ENCODE peak calls at places on chromosomes 4 and X, in seven cellular contexts. Y is BE2C, D is GM13977, C is neural progenitor cell, Z is AG09309, X is heart left ventricle, P is endothelial cell. O is an unnamed sample.

GRCh38 chr4:121072080-121072835 is at the start of gene NDNF:
- DNase-seq in Z (no peak), X (peak), D (peak), C (peak), Y (peak), P (peak), O (no peak)

GRCh38 chr4:148443550-148444295 is 1.5 kb upstream of the NR3C2 start:
- DNase-seq in Y (peak), X (peak), D (peak), P (peak), Z (no peak), C (peak), O (no peak)

GRCh38 chrX:46687619-46688018 is 71.3 kb downstream of the SLC9A7 start:
- DNase-seq in C (no peak), Z (no peak), Y (no peak), X (no peak), D (no peak), P (no peak), O (no peak)

GRCh38 chr4:61540944-61541343 is 340.8 kb downstream of the ADGRL3 start:
- DNase-seq in D (no peak), X (no peak), P (no peak), C (no peak), Y (no peak), Z (no peak), O (no peak)

GRCh38 chr4:108303488-108304177 is 134.9 kb upstream of the LEF1 start:
- DNase-seq in Z (no peak), Y (no peak), D (no peak), C (no peak), P (no peak), X (no peak), O (no peak)

GRCh38 chr4:130092187-130093015 is 996.4 kb downstream of the C4orf33 start:
- DNase-seq in D (no peak), Y (no peak), P (no peak), X (no peak), C (no peak), Z (no peak), O (no peak)

GRCh38 chrX:63934791-63935190 is 149.8 kb upstream of the ARHGEF9 start:
- DNase-seq in P (no peak), C (peak), Z (no peak), X (no peak), D (no peak), Y (no peak), O (no peak)

GRCh38 chr4:7298601-7299000 is 106.3 kb downstream of the SORCS2 start:
- DNase-seq in P (no peak), Z (no peak), Y (no peak), C (no peak), X (no peak), D (no peak), O (no peak)

GRCh38 chr4:185721949-185722316 is 90.1 kb downstream of the SORBS2 start:
- DNase-seq in P (no peak), D (no peak), C (no peak), Y (no peak), Z (no peak), X (no peak), O (no peak)

GRCh38 chr4:25013756-25014737 is 16.7 kb downstream of the LGI2 start:
- DNase-seq in P (no peak), Z (no peak), Y (no peak), X (no peak), D (no peak), C (no peak), O (no peak)

GRCh38 chrX:120653000-120653399 is 23.1 kb upstream of the C1GALT1C1 start:
- DNase-seq in Z (no peak), X (no peak), C (no peak), Y (peak), P (no peak), D (no peak), O (no peak)

GRCh38 chr4:104344342-104344980 is 150.2 kb downstream of the CXXC4 start:
- DNase-seq in C (no peak), Y (no peak), Z (no peak), X (no peak), D (no peak), P (no peak), O (no peak)

GRCh38 chr4:183014361-183015084 is 84.5 kb upstream of the WWC2 start:
- DNase-seq in C (no peak), Y (no peak), X (no peak), D (no peak), P (no peak), Z (no peak), O (no peak)

GRCh38 chr4:7656244-7656800 is 221.6 kb upstream of the PSAPL1 start:
- DNase-seq in P (no peak), Z (no peak), X (no peak), C (no peak), Y (no peak), D (no peak), O (no peak)

GRCh38 chrX:109384569-109385174 is 97.2 kb downstream of the GUCY2F start:
- DNase-seq in Z (no peak), Y (peak), C (peak), D (no peak), X (peak), P (peak), O (no peak)

GRCh38 chr4:184953421-184953820 is 64.9 kb upstream of the HELT start:
- DNase-seq in P (no peak), X (no peak), Y (no peak), Z (no peak), D (no peak), C (no peak), O (no peak)

GRCh38 chr4:52996261-52997131 is 134.4 kb downstream of the RASL11B start:
- DNase-seq in X (no peak), Z (no peak), C (no peak), D (no peak), Y (peak), P (no peak), O (no peak)

GRCh38 chrX:133983243-133983973 is 2.0 kb downstream of the GPC3 start:
- DNase-seq in X (no peak), Z (no peak), Y (no peak), P (no peak), C (no peak), D (no peak), O (no peak)

GRCh38 chr4:60923075-60923474 is 277.1 kb upstream of the ADGRL3 start:
- DNase-seq in X (no peak), Z (no peak), Y (no peak), P (no peak), C (no peak), D (no peak), O (no peak)

GRCh38 chr4:24630937-24631336 is 46.6 kb upstream of the DHX15 start:
- DNase-seq in C (no peak), P (no peak), X (no peak), D (no peak), Y (no peak), Z (no peak), O (no peak)

GRCh38 chrX:130435937-130436336 is 34.1 kb downstream of the RBMX2 start:
- DNase-seq in P (no peak), C (no peak), Y (no peak), X (no peak), Z (no peak), D (no peak), O (no peak)

GRCh38 chr4:118898684-118899138 is 10.1 kb downstream of the SYNPO2 start:
- DNase-seq in X (peak), C (no peak), D (no peak), Z (no peak), Y (no peak), P (no peak), O (no peak)

GRCh38 chr4:139633661-139634060 is 32.0 kb upstream of the MGST2 start:
- DNase-seq in P (peak), D (no peak), Y (peak), Z (no peak), C (peak), X (peak), O (no peak)

GRCh38 chr4:158769175-158769831 is 477 bp downstream of the FNIP2 start:
- DNase-seq in Z (no peak), D (no peak), Y (peak), C (no peak), X (peak), P (peak), O (no peak)

GRCh38 chrX:40108959-40109287 is 11.2 kb upstream of the BCOR start:
- DNase-seq in D (peak), P (peak), C (peak), Y (peak), X (peak), Z (no peak), O (no peak)

GRCh38 chrX:4435905-4436304 is 722.5 kb upstream of the PRKX start:
- DNase-seq in P (no peak), Y (no peak), C (peak), D (no peak), Z (no peak), X (no peak), O (no peak)

GRCh38 chrX:49058794-49059193 is at the start of gene CCDC120:
- DNase-seq in P (no peak), D (no peak), Z (no peak), Y (no peak), X (no peak), C (no peak), O (no peak)

GRCh38 chrX:80431502-80431832 is 11.2 kb downstream of the TENT5D start:
- DNase-seq in Y (no peak), Z (no peak), P (no peak), X (no peak), C (no peak), D (no peak), O (no peak)

GRCh38 chr4:48778431-48779094 is 1.5 kb downstream of the FRYL start:
- DNase-seq in X (no peak), Y (no peak), P (no peak), D (peak), C (no peak), Z (no peak), O (no peak)

GRCh38 chr4:187251896-187252295 is 528.2 kb upstream of the FAT1 start:
- DNase-seq in Y (no peak), D (no peak), Z (no peak), P (no peak), X (no peak), C (no peak), O (no peak)

GRCh38 chr4:84291984-84292383 is 207.1 kb downstream of the NKX6-1 start:
- DNase-seq in X (no peak), P (no peak), Z (no peak), Y (no peak), C (no peak), D (no peak), O (no peak)

GRCh38 chrX:108494416-108495095 is 54.9 kb downstream of the COL4A5 start:
- DNase-seq in C (no peak), X (no peak), Y (no peak), D (no peak), Z (no peak), P (no peak), O (no peak)

GRCh38 chr4:82899339-82899738 is 1.2 kb upstream of the THAP9 start:
- DNase-seq in D (no peak), Y (no peak), P (no peak), Z (no peak), X (no peak), C (no peak), O (no peak)

GRCh38 chr4:53558981-53559620 is 32.2 kb downstream of the LNX1 start:
- DNase-seq in Y (no peak), X (no peak), P (no peak), D (no peak), C (no peak), Z (no peak), O (no peak)

GRCh38 chr4:105140684-105141490 is 5.8 kb upstream of the TET2 start:
- DNase-seq in X (peak), Z (no peak), Y (peak), D (no peak), P (peak), C (peak), O (no peak)

DNA sequence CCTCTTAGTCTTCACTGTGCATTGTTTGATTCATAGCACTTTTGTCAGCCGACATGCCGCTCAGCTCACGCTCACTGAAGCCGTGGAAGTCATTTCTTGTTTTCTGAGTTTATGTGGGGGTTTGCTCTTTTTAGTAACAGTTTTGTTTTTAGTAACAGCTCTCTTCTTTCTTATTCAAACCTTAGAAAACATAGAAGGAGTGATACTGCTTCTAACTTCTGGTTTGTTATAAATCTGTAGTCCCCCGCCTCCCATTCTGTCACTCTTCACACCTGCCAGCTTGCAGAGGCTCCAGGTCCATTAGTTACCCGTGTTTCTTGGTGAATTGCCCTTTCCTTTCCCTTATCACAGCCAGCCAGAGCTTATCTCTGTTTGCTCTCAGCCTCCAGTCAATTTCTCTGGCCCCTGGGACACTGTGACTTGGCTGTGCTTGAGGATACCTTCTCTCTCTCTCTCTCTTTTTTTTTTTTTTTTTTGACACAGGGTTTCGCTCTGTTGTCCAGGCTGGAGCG is 50.5 kb downstream of the GRK4 start:
- DNase-seq in P (no peak), C (no peak), D (peak), Y (peak), Z (no peak), X (no peak), O (no peak)
- TF ChIP-seq CTCF in P (no peak), C (no peak), D (no peak), Y (no peak), Z (no peak), X (no peak), O (no peak)

GRCh38 chr4:12961713-12962112 is 522.4 kb downstream of the RAB28 start:
- DNase-seq in X (no peak), D (no peak), C (no peak), P (no peak), Z (no peak), Y (no peak), O (no peak)

GRCh38 chr4:12956026-12956425 is 528.1 kb downstream of the RAB28 start:
- DNase-seq in X (no peak), P (no peak), Z (no peak), D (no peak), C (no peak), Y (no peak), O (no peak)

DNA sequence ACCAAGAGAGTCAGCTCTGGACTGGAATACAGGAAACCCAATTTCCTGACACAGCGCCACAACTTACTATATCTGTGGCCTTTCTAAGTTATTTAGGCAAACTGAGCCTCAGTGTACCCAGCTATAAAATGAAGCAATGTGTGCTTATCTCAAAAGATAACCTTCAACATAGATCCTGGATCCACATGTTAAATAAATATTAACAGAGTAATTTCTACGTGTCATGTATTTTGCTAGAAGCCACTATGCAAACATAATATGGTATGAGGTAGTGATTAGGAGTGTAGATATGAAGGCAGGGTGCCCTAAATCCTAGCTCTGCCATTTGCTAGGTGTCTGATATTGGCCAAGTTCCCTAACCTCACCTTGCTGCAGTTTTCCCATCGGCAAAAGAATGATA is 527.0 kb downstream of the RAB28 start:
- DNase-seq in P (no peak), Z (no peak), X (no peak), Y (no peak), D (no peak), C (no peak), O (no peak)
- TF ChIP-seq CTCF in P (no peak), Z (no peak), X (no peak), Y (no peak), D (no peak), C (no peak), O (no peak)

GRCh38 chr4:81602853-81603252 is 131.1 kb upstream of the RASGEF1B start:
- DNase-seq in P (no peak), X (no peak), Y (no peak), Z (no peak), C (no peak), D (no peak), O (no peak)

GRCh38 chr4:81604683-81605082 is 133.0 kb upstream of the RASGEF1B start:
- DNase-seq in Z (no peak), C (no peak), D (no peak), P (no peak), X (no peak), Y (no peak), O (no peak)

GRCh38 chr4:81599646-81600231 is 128.0 kb upstream of the RASGEF1B start:
- DNase-seq in Z (no peak), D (no peak), X (no peak), P (no peak), C (no peak), Y (no peak), O (no peak)

GRCh38 chr4:81601270-81601694 is 129.6 kb upstream of the RASGEF1B start:
- DNase-seq in X (no peak), Z (no peak), P (no peak), C (no peak), Y (no peak), D (no peak), O (no peak)

GRCh38 chr4:81600511-81601269 is 129.0 kb upstream of the RASGEF1B start:
- DNase-seq in X (peak), Y (no peak), Z (no peak), P (no peak), C (peak), D (no peak), O (no peak)
- TF ChIP-seq CTCF in X (no peak), Y (no peak), Z (no peak), P (no peak), C (no peak), D (no peak), O (no peak)

DNA sequence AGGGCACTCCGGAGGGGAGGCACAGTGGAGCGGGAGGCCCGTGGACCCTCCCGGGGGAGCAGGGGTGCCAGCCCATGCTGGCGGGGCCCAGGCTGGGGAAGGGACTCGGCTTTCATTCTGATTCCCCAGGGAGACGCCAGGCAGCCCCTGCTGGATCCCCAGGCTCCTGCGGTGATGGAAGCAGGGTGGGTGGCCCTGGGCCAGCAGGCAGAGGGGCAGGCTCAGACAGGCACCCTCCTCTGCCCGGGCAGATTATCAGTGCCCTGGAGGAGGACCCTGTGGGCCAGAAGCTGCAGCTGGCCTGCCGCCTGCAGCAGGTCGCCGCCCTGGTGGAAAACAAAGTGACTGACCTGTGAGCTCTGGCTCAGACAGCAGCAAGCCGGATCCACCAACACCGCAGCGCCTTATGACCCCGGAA is 2.1 kb upstream of the SRPK3 start:
- DNase-seq in P (no peak), X (no peak), Z (no peak), D (no peak), C (no peak), Y (no peak), O (no peak)
- TF ChIP-seq CTCF in P (no peak), X (no peak), Z (no peak), D (peak), C (peak), Y (no peak), O (peak)